ENCODE peak calls at places on chromosomes 11 and 22, in five cellular contexts. S is IMR-90, Y is H9, L is mesendoderm, D is H1. G is an unnamed sample.

GRCh38 chr11:72227316-72228228 is 3.0 kb downstream of the INPPL1 start:
- DNase-seq in S (peak), Y (peak), L (no peak), D (no peak), G (no peak)

GRCh38 chr11:65381721-65382035 is 768 bp downstream of the SLC25A45 start:
- DNase-seq in S (no peak), Y (no peak), L (peak), D (no peak), G (no peak)

GRCh38 chr11:94727766-94728165 is 40.4 kb upstream of the AMOTL1 start:
- DNase-seq in S (no peak), Y (no peak), L (no peak), D (no peak), G (no peak)

GRCh38 chr11:76074178-76075112 is 131.9 kb downstream of the WNT11 start:
- DNase-seq in S (peak), Y (no peak), L (no peak), D (no peak), G (no peak)

GRCh38 chr11:73147771-73148681 is 5.9 kb upstream of the FCHSD2 start:
- DNase-seq in S (no peak), Y (no peak), L (no peak), D (no peak), G (no peak)

GRCh38 chr22:49303781-49304461 is 523.8 kb downstream of the BRD1 start:
- DNase-seq in S (no peak), Y (peak), L (no peak), D (no peak), G (no peak)

GRCh38 chr11:84549221-84549620 is 1077.9 kb downstream of the DLG2 start:
- DNase-seq in S (no peak), Y (no peak), L (no peak), D (no peak), G (no peak)

GRCh38 chr11:70432065-70432464 is 33.7 kb downstream of the CTTN start:
- DNase-seq in S (no peak), Y (no peak), L (no peak), D (no peak), G (no peak)

GRCh38 chr22:49294656-49295464 is 532.8 kb downstream of the BRD1 start:
- DNase-seq in S (no peak), Y (peak), L (no peak), D (peak), G (no peak)

GRCh38 chr22:34841321-34841901 is 224.5 kb upstream of the ISX start:
- DNase-seq in S (no peak), Y (peak), L (peak), D (no peak), G (peak)

GRCh38 chr11:44312876-44313275 is 2.9 kb upstream of the ALX4 start:
- DNase-seq in S (no peak), Y (no peak), L (no peak), D (no peak), G (no peak)

GRCh38 chr11:92266821-92267220 is 42.2 kb downstream of the FAT3 start:
- DNase-seq in S (no peak), Y (no peak), L (peak), D (no peak), G (no peak)

GRCh38 chr22:39724390-39724789 is 153.8 kb downstream of the CACNA1I start:
- DNase-seq in S (no peak), Y (peak), L (peak), D (no peak), G (no peak)

GRCh38 chr11:60130496-60130895 is 42.0 kb downstream of the MS4A2 start:
- DNase-seq in S (no peak), Y (peak), L (peak), D (no peak), G (peak)

GRCh38 chr11:3903207-3903896 is 47.9 kb downstream of the STIM1 start:
- DNase-seq in S (no peak), Y (no peak), L (no peak), D (no peak), G (no peak)
- H2AK5ac ChIP-seq in S (no peak), Y (no peak), L (no peak), D (no peak), G (no peak)

GRCh38 chr11:108222686-108223448 is at the start of gene ATM:
- DNase-seq in S (peak), Y (peak), L (peak), D (peak), G (peak)
- H4K8ac ChIP-seq in S (peak), Y (no peak), L (no peak), D (peak), G (no peak)

GRCh38 chr22:43090130-43090789 is 1.1 kb upstream of the TTLL1 start:
- DNase-seq in S (peak), Y (no peak), L (peak), D (no peak), G (no peak)

GRCh38 chr22:43096420-43096819 is 7.2 kb upstream of the TTLL1 start:
- DNase-seq in S (no peak), Y (no peak), L (no peak), D (no peak), G (no peak)

GRCh38 chr22:43092085-43092484 is 2.9 kb upstream of the TTLL1 start:
- DNase-seq in S (peak), Y (no peak), L (no peak), D (no peak), G (no peak)

GRCh38 chr22:43094551-43094950 is 5.4 kb upstream of the TTLL1 start:
- DNase-seq in S (no peak), Y (no peak), L (no peak), D (no peak), G (no peak)

GRCh38 chr22:43094085-43094484 is 4.9 kb upstream of the TTLL1 start:
- DNase-seq in S (peak), Y (peak), L (peak), D (no peak), G (no peak)
- H2AK5ac ChIP-seq in S (no peak), Y (no peak), L (no peak), D (no peak), G (no peak)

DNA sequence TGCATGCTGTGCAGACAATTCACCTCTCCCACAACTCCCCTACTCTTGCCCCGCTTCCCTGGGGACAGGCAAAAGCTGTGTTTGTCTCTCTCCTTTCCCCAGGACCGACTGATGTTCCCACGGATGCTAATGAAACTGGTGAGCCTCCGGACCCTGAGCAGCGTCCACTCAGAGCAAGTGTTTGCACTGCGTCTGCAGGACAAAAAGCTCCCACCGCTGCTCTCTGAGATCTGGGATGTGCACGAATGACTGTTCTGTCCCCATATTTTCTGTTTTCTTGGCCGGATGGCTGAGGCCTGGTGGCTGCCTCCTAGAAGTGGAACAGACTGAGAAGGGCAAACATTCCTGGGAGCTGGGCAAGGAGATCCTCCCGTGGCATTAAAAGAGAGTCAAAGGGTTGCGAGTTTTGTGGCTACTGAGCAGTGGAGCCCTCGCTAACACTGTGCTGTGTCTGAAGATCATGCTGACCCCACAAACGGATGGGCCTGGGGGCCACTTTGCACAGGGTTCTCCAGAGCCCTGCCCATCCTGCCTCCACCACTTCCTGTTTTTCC is 1.4 kb upstream of the MADD start:
- DNase-seq in S (no peak), Y (no peak), L (no peak), D (peak), G (no peak)
- H4K8ac ChIP-seq in S (peak), Y (no peak), L (no peak), D (peak), G (no peak)

DNA sequence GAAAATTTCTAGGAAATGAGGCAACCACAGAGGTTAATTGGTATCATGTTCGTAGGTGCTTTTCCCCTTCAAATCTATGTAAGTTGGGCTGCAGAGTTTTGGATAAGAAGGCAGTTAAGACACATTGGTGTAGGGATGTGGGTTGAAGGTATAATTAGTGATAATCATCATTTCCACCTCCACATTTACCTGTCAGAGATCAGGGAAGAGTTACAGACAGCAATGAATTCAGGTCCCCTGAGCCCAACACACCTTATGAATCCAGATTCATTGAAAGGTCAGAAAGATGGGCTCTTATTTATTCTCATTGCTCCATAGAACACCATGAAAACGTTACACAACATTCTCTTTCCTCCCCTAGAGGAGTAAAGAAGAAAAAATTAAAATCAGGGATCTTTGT is 308.7 kb downstream of the C11orf87 start:
- DNase-seq in S (no peak), Y (no peak), L (no peak), D (no peak), G (no peak)
- H2AK5ac ChIP-seq in S (no peak), Y (no peak), L (no peak), D (no peak), G (no peak)

G was measured in neuronal stem cell.